ENCODE peak calls at places on chromosome 9, in nine cellular contexts. H is psoas muscle; R is T-helper 1 cell; J is naive thymus-derived CD4-positive, alpha-beta T cell; D is effector memory CD8-positive, alpha-beta T cell; X is ACHN; P is spleen; M is stimulated activated CD4-positive, alpha-beta T cell treated with anti-CD3 and anti-CD28 coated beads, Interleukin-15, amount 100 ng/mL, for 24 hours; V is lung microvascular endothelial cell. Q is an unnamed sample.

GRCh38 chr9:107874591-107875374 is 385.2 kb upstream of the KLF4 start:
- DNase-seq in H (no peak), R (no peak), J (no peak), D (no peak), X (no peak), P (no peak), M (no peak), V (no peak), Q (peak; percentile 77)

GRCh38 chr9:79988126-79988525 is 416.4 kb downstream of the TLE4 start:
- DNase-seq in H (no peak), R (no peak), J (no peak), D (no peak), X (no peak), P (no peak), M (no peak), V (no peak), Q (no peak)

GRCh38 chr9:104858271-104858670 is 69.7 kb downstream of the ABCA1 start:
- DNase-seq in H (no peak), R (no peak), J (no peak), D (no peak), X (no peak), P (no peak), M (no peak), V (no peak), Q (no peak)

GRCh38 chr9:72443855-72444254 is 77.6 kb upstream of the TMC1 start:
- DNase-seq in H (no peak), R (no peak), J (no peak), D (peak; percentile 4), X (peak; percentile 23), P (no peak), M (peak; percentile 5), V (peak; percentile 35), Q (peak; percentile 53)

GRCh38 chr9:125760537-125760936 is 13.4 kb downstream of the PBX3 start:
- DNase-seq in H (no peak), R (no peak), J (no peak), D (no peak), X (no peak), P (no peak), M (no peak), V (no peak), Q (no peak)

GRCh38 chr9:81849631-81850259 is 78.5 kb upstream of the SPATA31D4 start:
- DNase-seq in H (no peak), R (no peak), J (no peak), D (no peak), X (no peak), P (no peak), M (no peak), V (peak; percentile 25), Q (no peak)

GRCh38 chr9:137139468-137140150 is 655 bp downstream of the GRIN1 start:
- DNase-seq in H (no peak), R (no peak), J (no peak), D (no peak), X (no peak), P (no peak), M (no peak), V (no peak), Q (no peak)

GRCh38 chr9:27536168-27536567 is 6.6 kb upstream of the MOB3B start:
- DNase-seq in H (no peak), R (no peak), J (no peak), D (no peak), X (no peak), P (no peak), M (no peak), V (no peak), Q (no peak)

GRCh38 chr9:129164246-129164930 is 13.7 kb downstream of the IER5L start:
- DNase-seq in H (peak; percentile 49), R (no peak), J (no peak), D (no peak), X (no peak), P (no peak), M (no peak), V (peak; percentile 28), Q (no peak)

GRCh38 chr9:15469406-15469805 is 41.4 kb downstream of the PSIP1 start:
- DNase-seq in H (no peak), R (no peak), J (no peak), D (no peak), X (no peak), P (no peak), M (no peak), V (no peak), Q (no peak)

GRCh38 chr9:128610889-128611288 is 45.8 kb downstream of the DYNC2I2 start:
- DNase-seq in H (no peak), R (no peak), J (no peak), D (no peak), X (no peak), P (no peak), M (no peak), V (no peak), Q (no peak)

GRCh38 chr9:121650220-121651013 is 1.0 kb upstream of the DAB2IP start:
- DNase-seq in H (peak; percentile 33), R (no peak), J (no peak), D (no peak), X (peak; percentile 7), P (peak; percentile 73), M (peak; percentile 47), V (peak; percentile 16), Q (no peak)

GRCh38 chr9:90702431-90702830 is 59.8 kb upstream of the DIRAS2 start:
- DNase-seq in H (no peak), R (no peak), J (no peak), D (no peak), X (no peak), P (no peak), M (no peak), V (no peak), Q (no peak)

GRCh38 chr9:91712811-91713210 is 237.2 kb downstream of the ROR2 start:
- DNase-seq in H (no peak), R (no peak), J (no peak), D (no peak), X (no peak), P (no peak), M (no peak), V (no peak), Q (no peak)

GRCh38 chr9:1429328-1429727 is 379.2 kb downstream of the DMRT2 start:
- DNase-seq in H (no peak), R (no peak), J (no peak), D (no peak), X (no peak), P (no peak), M (no peak), V (no peak), Q (peak; percentile 26)

GRCh38 chr9:135098400-135099105 is 11.1 kb downstream of the OLFM1 start:
- DNase-seq in H (no peak), R (no peak), J (no peak), D (no peak), X (peak; percentile 28), P (no peak), M (no peak), V (peak; percentile 24), Q (no peak)

GRCh38 chr9:110996436-110997224 is 41.6 kb downstream of the LPAR1 start:
- DNase-seq in H (peak; percentile 45), R (no peak), J (no peak), D (no peak), X (no peak), P (no peak), M (no peak), V (no peak), Q (no peak)

GRCh38 chr9:92242779-92243136 is 50.7 kb downstream of the IARS1 start:
- DNase-seq in H (no peak), R (no peak), J (no peak), D (no peak), X (no peak), P (no peak), M (no peak), V (no peak), Q (no peak)

GRCh38 chr9:130183133-130183762 is 11.0 kb downstream of the NCS1 start:
- DNase-seq in H (no peak), R (no peak), J (no peak), D (no peak), X (peak; percentile 82), P (no peak), M (no peak), V (peak; percentile 15), Q (peak; percentile 33)

GRCh38 chr9:121661328-121661727 is 9.9 kb downstream of the DAB2IP start:
- DNase-seq in H (no peak), R (no peak), J (no peak), D (no peak), X (no peak), P (peak; percentile 36), M (no peak), V (no peak), Q (no peak)

GRCh38 chr9:6106576-6107339 is 91.3 kb upstream of the RANBP6 start:
- DNase-seq in H (no peak), R (no peak), J (no peak), D (no peak), X (peak; percentile 38), P (no peak), M (no peak), V (peak; percentile 56), Q (no peak)

GRCh38 chr9:81497096-81497495 is 192.3 kb downstream of the TLE1 start:
- DNase-seq in H (no peak), R (no peak), J (no peak), D (no peak), X (no peak), P (no peak), M (no peak), V (no peak), Q (no peak)

GRCh38 chr9:73441890-73442818 is 290.5 kb downstream of the ANXA1 start:
- DNase-seq in H (no peak), R (no peak), J (no peak), D (no peak), X (no peak), P (no peak), M (no peak), V (no peak), Q (no peak)

GRCh38 chr9:27540537-27540936 is 10.9 kb upstream of the MOB3B start:
- DNase-seq in H (no peak), R (no peak), J (no peak), D (no peak), X (no peak), P (no peak), M (no peak), V (no peak), Q (no peak)

GRCh38 chr9:99112750-99113417 is 8.0 kb downstream of the TGFBR1 start:
- DNase-seq in H (no peak), R (no peak), J (peak; percentile 81), D (peak; percentile 40), X (no peak), P (no peak), M (peak; percentile 17), V (no peak), Q (no peak)

GRCh38 chr9:118129541-118129940 is 425.3 kb downstream of the TLR4 start:
- DNase-seq in H (no peak), R (no peak), J (no peak), D (no peak), X (peak; percentile 53), P (no peak), M (no peak), V (no peak), Q (no peak)

GRCh38 chr9:93860694-93861658 is 94.2 kb downstream of the BARX1 start:
- DNase-seq in H (no peak), R (no peak), J (no peak), D (no peak), X (no peak), P (no peak), M (no peak), V (no peak), Q (no peak)

GRCh38 chr9:35490155-35490909 is 421 bp downstream of the RUSC2 start:
- DNase-seq in H (peak; percentile 49), R (no peak), J (no peak), D (no peak), X (no peak), P (peak; percentile 82), M (peak; percentile 8), V (no peak), Q (peak; percentile 7)

GRCh38 chr9:9216934-9217333 is 1395.9 kb downstream of the PTPRD start:
- DNase-seq in H (no peak), R (no peak), J (no peak), D (no peak), X (no peak), P (no peak), M (no peak), V (no peak), Q (no peak)

GRCh38 chr9:83582026-83582425 is 40.9 kb upstream of the IDNK start:
- DNase-seq in H (no peak), R (no peak), J (no peak), D (no peak), X (no peak), P (no peak), M (no peak), V (no peak), Q (no peak)

GRCh38 chr9:79189511-79189924 is 382.2 kb upstream of the TLE4 start:
- DNase-seq in H (no peak), R (no peak), J (no peak), D (no peak), X (no peak), P (no peak), M (no peak), V (no peak), Q (no peak)

Q was measured in trophoblast cell.